ENCODE peak calls at places on chromosomes 1 and 21, in four cellular contexts. N is right lobe of liver, I is tibial artery, P is ovary. U is an unnamed sample.

GRCh38 chr1:20483833-20484525 is 2.0 kb downstream of the CAMK2N1 start:
- DNase-seq in N (peak; percentile 58), P (peak; percentile 39), I (no peak), U (no peak)

GRCh38 chr1:109618614-109619404 is 607 bp downstream of the GNAT2 start:
- DNase-seq in N (peak; percentile 83), I (no peak), P (no peak), U (no peak)

GRCh38 chr1:59142663-59143487 is 154.0 kb upstream of the FGGY start:
- DNase-seq in P (no peak), N (no peak), I (no peak), U (no peak)

GRCh38 chr1:160981584-160982411 is 27.2 kb upstream of the ITLN2 start:
- DNase-seq in P (no peak), N (no peak), I (no peak), U (no peak)

GRCh38 chr1:14102180-14102579 is 402.2 kb downstream of the PRDM2 start:
- DNase-seq in N (no peak), I (no peak), P (no peak), U (no peak)

GRCh38 chr1:160862151-160863061 is at the start of gene CD244:
- DNase-seq in I (no peak), N (no peak), P (peak; percentile 22), U (no peak)

GRCh38 chr1:12456979-12457378 is 161.0 kb downstream of the DHRS3 start:
- DNase-seq in N (no peak), I (no peak), P (no peak), U (no peak)

GRCh38 chr1:9657521-9658032 is 6.0 kb downstream of the PIK3CD start:
- DNase-seq in I (no peak), P (no peak), N (no peak), U (no peak)

GRCh38 chr1:13807213-13807612 is 107.2 kb downstream of the PRDM2 start:
- DNase-seq in N (no peak), P (no peak), I (peak; percentile 25), U (no peak)

GRCh38 chr1:84012018-84012417 is 13.1 kb upstream of the TTLL7 start:
- DNase-seq in N (no peak), P (no peak), I (no peak), U (no peak)

GRCh38 chr21:44259082-44259705 is 2.5 kb downstream of the DNMT3L start:
- DNase-seq in I (no peak), N (no peak), P (no peak), U (peak; percentile 59)

GRCh38 chr1:32336963-32337675 is 1.1 kb upstream of the MARCKSL1 start:
- DNase-seq in N (no peak), P (no peak), I (no peak), U (peak; percentile 60)
- H3K4me3 ChIP-seq in N (no peak overlapping the region), P (no peak overlapping the region), I (no peak overlapping the region), U (no peak overlapping the region)

GRCh38 chr21:40852563-40852962 is 5.6 kb upstream of the DSCAM start:
- DNase-seq in N (no peak), P (no peak), I (no peak), U (no peak)
- TF ChIP-seq CTCF in N (no peak), P (no peak), I (no peak), U (no peak)

DNA sequence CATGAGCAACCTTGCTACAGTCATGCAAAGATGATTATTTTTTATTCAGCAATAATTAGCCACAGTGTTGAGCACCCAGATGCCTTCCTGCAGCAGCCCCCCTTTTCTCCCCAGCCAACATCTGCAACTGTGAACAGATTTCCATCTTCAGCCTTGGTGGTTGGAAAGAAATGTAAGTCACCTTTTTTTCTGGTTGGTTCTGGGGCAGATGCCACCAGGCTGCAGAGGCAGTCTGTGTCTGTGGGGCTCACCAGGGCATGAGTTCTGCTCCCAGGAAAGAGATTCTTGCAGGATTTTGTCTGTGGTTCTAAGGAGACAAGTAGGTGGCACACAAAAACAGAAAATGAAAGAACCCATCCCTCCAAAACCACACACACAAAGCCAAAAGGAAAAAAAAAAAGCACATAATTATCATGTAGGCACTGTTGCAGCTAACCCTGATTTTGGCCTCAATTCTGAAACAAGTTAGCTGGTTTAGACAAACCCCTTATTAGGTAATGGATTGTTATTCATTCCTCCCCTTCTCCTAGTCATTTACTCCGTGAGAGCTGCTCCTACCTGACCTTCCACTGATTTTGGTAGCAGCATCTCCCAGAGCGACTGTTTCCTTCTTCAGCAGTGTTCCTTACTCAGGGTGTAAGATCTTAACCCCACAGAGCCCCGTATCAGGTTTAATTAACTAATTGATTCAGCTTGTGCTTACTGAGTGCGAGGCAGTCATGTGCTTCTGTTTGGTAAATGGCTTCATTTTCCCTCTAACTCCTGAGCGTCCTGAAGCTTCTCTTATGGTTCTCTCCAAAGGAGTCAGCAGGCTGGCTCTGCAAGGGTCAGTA is 36.5 kb downstream of the GALNT2 start:
- DNase-seq in P (no peak), N (no peak), I (no peak), U (no peak)
- H3K27ac ChIP-seq in P (no peak overlapping the region), N (peak overlapping the region; percentile 77), I (peak overlapping the region; percentile 71), U (no peak overlapping the region)

GRCh38 chr1:181308098-181308497 is 175.2 kb upstream of the CACNA1E start:
- DNase-seq in I (no peak), N (no peak), P (no peak), U (no peak)
- H3K4me3 ChIP-seq in I (no peak overlapping the region), N (no peak overlapping the region), P (no peak overlapping the region), U (no peak overlapping the region)

U was measured in kidney.